ENCODE peak calls at places on chromosome 12, in nine cellular contexts. One of them, this sample, is unnamed.

GRCh38 chr12:95623554-95624170 is 72.4 kb upstream of the USP44 start:
- DNase-seq in PC-3: peak
- DNase-seq in lower leg skin: peak
- DNase-seq in sigmoid colon: no peak
- DNase-seq in WTC11: peak
- DNase-seq in choroid plexus epithelial cell: peak
- DNase-seq in RWPE2: peak
- DNase-seq in K562: peak
- DNase-seq in mucosa of descending colon: peak
- DNase-seq in this sample: peak

GRCh38 chr12:45327823-45328383 is 112.0 kb downstream of the ANO6 start:
- DNase-seq in sigmoid colon: no peak
- DNase-seq in RWPE2: no peak
- DNase-seq in PC-3: peak
- DNase-seq in WTC11: no peak
- DNase-seq in K562: no peak
- DNase-seq in mucosa of descending colon: no peak
- DNase-seq in lower leg skin: no peak
- DNase-seq in choroid plexus epithelial cell: peak
- DNase-seq in this sample: no peak

GRCh38 chr12:69546693-69547438 is 38.4 kb upstream of the CCT2 start:
- DNase-seq in lower leg skin: no peak
- DNase-seq in PC-3: no peak
- DNase-seq in K562: no peak
- DNase-seq in RWPE2: no peak
- DNase-seq in sigmoid colon: no peak
- DNase-seq in WTC11: no peak
- DNase-seq in choroid plexus epithelial cell: no peak
- DNase-seq in mucosa of descending colon: no peak
- DNase-seq in this sample: no peak

GRCh38 chr12:2288001-2288400 is 235.2 kb downstream of the CACNA1C start:
- DNase-seq in mucosa of descending colon: no peak
- DNase-seq in lower leg skin: no peak
- DNase-seq in WTC11: no peak
- DNase-seq in sigmoid colon: no peak
- DNase-seq in RWPE2: no peak
- DNase-seq in K562: no peak
- DNase-seq in PC-3: no peak
- DNase-seq in choroid plexus epithelial cell: peak
- DNase-seq in this sample: no peak

GRCh38 chr12:5432011-5432400 is at the start of gene NTF3:
- DNase-seq in sigmoid colon: no peak
- DNase-seq in mucosa of descending colon: no peak
- DNase-seq in K562: no peak
- DNase-seq in PC-3: no peak
- DNase-seq in lower leg skin: no peak
- DNase-seq in RWPE2: no peak
- DNase-seq in WTC11: peak
- DNase-seq in choroid plexus epithelial cell: peak
- DNase-seq in this sample: peak

GRCh38 chr12:82527165-82527780 is 159.4 kb upstream of the TMTC2 start:
- DNase-seq in PC-3: peak
- DNase-seq in choroid plexus epithelial cell: peak
- DNase-seq in RWPE2: no peak
- DNase-seq in mucosa of descending colon: no peak
- DNase-seq in lower leg skin: peak
- DNase-seq in WTC11: peak
- DNase-seq in sigmoid colon: no peak
- DNase-seq in K562: peak
- DNase-seq in this sample: no peak

GRCh38 chr12:49200882-49201594 is 12.2 kb upstream of the TUBA1A start:
- DNase-seq in PC-3: peak
- DNase-seq in RWPE2: no peak
- DNase-seq in K562: peak
- DNase-seq in lower leg skin: no peak
- DNase-seq in choroid plexus epithelial cell: peak
- DNase-seq in sigmoid colon: no peak
- DNase-seq in WTC11: no peak
- DNase-seq in mucosa of descending colon: no peak
- DNase-seq in this sample: no peak

GRCh38 chr12:19945559-19946485 is 422.5 kb upstream of the PDE3A start:
- DNase-seq in RWPE2: no peak
- DNase-seq in sigmoid colon: no peak
- DNase-seq in PC-3: no peak
- DNase-seq in WTC11: no peak
- DNase-seq in choroid plexus epithelial cell: peak
- DNase-seq in lower leg skin: no peak
- DNase-seq in K562: no peak
- DNase-seq in mucosa of descending colon: no peak
- DNase-seq in this sample: no peak

GRCh38 chr12:110581951-110582285 is 1.2 kb downstream of the PPTC7 start:
- DNase-seq in PC-3: peak
- DNase-seq in K562: peak
- DNase-seq in sigmoid colon: no peak
- DNase-seq in mucosa of descending colon: no peak
- DNase-seq in choroid plexus epithelial cell: peak
- DNase-seq in RWPE2: no peak
- DNase-seq in WTC11: no peak
- DNase-seq in lower leg skin: no peak
- DNase-seq in this sample: no peak

GRCh38 chr12:18549598-18549997 is 188.2 kb downstream of the PLCZ1 start:
- DNase-seq in mucosa of descending colon: no peak
- DNase-seq in PC-3: no peak
- DNase-seq in RWPE2: no peak
- DNase-seq in K562: no peak
- DNase-seq in lower leg skin: no peak
- DNase-seq in choroid plexus epithelial cell: no peak
- DNase-seq in WTC11: no peak
- DNase-seq in sigmoid colon: no peak
- DNase-seq in this sample: no peak
- TF ChIP-seq CTCF in mucosa of descending colon: no peak
- TF ChIP-seq CTCF in PC-3: peak
- TF ChIP-seq CTCF in RWPE2: no peak
- TF ChIP-seq CTCF in K562: no peak
- TF ChIP-seq CTCF in lower leg skin: no peak
- TF ChIP-seq CTCF in choroid plexus epithelial cell: peak
- TF ChIP-seq CTCF in WTC11: no peak
- TF ChIP-seq CTCF in sigmoid colon: no peak
- TF ChIP-seq CTCF in this sample: peak

DNA sequence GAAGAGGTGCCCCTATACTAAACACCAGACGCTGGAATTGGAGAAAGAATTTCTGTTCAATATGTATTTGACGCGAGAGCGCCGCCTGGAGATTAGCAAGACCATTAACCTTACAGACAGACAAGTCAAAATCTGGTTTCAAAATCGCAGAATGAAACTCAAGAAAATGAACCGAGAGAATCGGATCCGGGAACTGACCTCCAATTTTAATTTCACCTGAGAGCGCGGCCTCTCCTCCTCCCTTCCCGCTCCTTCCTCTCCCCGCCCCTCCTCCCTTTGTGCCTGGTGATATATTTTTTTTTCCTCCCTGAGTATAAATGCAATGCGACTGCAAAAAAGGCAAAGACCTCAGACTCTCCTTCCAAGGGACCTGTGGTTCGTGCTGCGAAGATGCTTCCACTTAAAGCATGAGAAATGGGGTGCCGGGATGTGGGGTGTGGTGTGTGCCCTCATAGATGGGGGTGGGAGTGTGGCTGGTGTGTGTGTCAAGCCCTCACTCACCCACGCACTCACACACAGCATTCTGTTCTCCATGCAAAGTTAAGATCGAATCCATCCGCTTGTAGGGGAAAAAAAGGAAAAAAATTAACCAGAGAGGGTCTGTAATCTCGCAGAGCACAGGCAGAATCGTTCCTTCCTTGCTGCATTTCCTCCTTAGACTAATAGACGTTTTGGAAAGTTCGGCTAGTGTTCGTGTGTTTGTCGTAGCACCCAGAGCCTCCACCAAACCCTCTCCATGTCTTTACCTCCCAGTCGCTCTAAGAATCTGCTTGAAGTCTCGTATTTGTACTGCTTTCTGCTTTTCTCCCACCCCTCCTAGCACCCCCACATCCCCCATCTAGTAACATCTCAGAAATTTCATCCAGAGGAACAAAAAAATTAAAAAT is 4.5 kb downstream of the HOXC10 start:
- DNase-seq in WTC11: no peak
- DNase-seq in choroid plexus epithelial cell: peak
- DNase-seq in sigmoid colon: no peak
- DNase-seq in PC-3: peak
- DNase-seq in K562: peak
- DNase-seq in mucosa of descending colon: peak
- DNase-seq in RWPE2: no peak
- DNase-seq in lower leg skin: no peak
- DNase-seq in this sample: peak
- TF ChIP-seq CTCF in WTC11: no peak
- TF ChIP-seq CTCF in choroid plexus epithelial cell: peak
- TF ChIP-seq CTCF in sigmoid colon: no peak
- TF ChIP-seq CTCF in PC-3: peak
- TF ChIP-seq CTCF in K562: peak
- TF ChIP-seq CTCF in mucosa of descending colon: no peak
- TF ChIP-seq CTCF in RWPE2: peak
- TF ChIP-seq CTCF in lower leg skin: no peak
- TF ChIP-seq CTCF in this sample: peak

GRCh38 chr12:130334937-130335336 is 2.8 kb upstream of the PIWIL1 start:
- DNase-seq in mucosa of descending colon: peak
- DNase-seq in WTC11: no peak
- DNase-seq in PC-3: no peak
- DNase-seq in choroid plexus epithelial cell: no peak
- DNase-seq in RWPE2: no peak
- DNase-seq in lower leg skin: no peak
- DNase-seq in K562: peak
- DNase-seq in sigmoid colon: no peak
- DNase-seq in this sample: no peak
- TF ChIP-seq CTCF in mucosa of descending colon: no peak
- TF ChIP-seq CTCF in WTC11: no peak
- TF ChIP-seq CTCF in PC-3: no peak
- TF ChIP-seq CTCF in choroid plexus epithelial cell: no peak
- TF ChIP-seq CTCF in RWPE2: no peak
- TF ChIP-seq CTCF in lower leg skin: no peak
- TF ChIP-seq CTCF in K562: no peak
- TF ChIP-seq CTCF in sigmoid colon: no peak
- TF ChIP-seq CTCF in this sample: no peak

DNA sequence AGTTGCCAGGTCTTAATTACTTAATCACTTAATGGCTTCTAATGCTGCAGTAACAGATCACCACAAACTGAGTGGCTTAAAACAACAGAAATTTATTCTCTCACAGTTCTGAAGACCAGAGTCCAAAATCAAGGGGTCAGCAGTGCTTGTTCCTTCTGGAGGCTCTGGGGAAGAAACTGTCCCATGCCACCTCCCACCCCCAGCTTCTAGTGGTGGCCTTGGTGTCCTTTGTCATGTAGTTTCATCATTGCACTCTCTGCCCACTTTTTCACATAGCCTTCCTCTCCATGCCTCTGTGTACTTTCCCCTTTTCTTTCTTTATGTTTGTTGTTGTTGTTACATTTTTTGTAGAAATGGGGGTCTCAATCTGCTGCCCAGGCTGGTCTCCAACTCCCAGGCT is 16.1 kb upstream of the UBC start:
- DNase-seq in sigmoid colon: peak
- DNase-seq in mucosa of descending colon: no peak
- DNase-seq in PC-3: no peak
- DNase-seq in WTC11: no peak
- DNase-seq in K562: no peak
- DNase-seq in lower leg skin: no peak
- DNase-seq in RWPE2: no peak
- DNase-seq in choroid plexus epithelial cell: no peak
- DNase-seq in this sample: no peak
- TF ChIP-seq CTCF in sigmoid colon: no peak
- TF ChIP-seq CTCF in mucosa of descending colon: no peak
- TF ChIP-seq CTCF in PC-3: no peak
- TF ChIP-seq CTCF in WTC11: no peak
- TF ChIP-seq CTCF in K562: no peak
- TF ChIP-seq CTCF in lower leg skin: no peak
- TF ChIP-seq CTCF in RWPE2: no peak
- TF ChIP-seq CTCF in choroid plexus epithelial cell: no peak
- TF ChIP-seq CTCF in this sample: no peak

DNA sequence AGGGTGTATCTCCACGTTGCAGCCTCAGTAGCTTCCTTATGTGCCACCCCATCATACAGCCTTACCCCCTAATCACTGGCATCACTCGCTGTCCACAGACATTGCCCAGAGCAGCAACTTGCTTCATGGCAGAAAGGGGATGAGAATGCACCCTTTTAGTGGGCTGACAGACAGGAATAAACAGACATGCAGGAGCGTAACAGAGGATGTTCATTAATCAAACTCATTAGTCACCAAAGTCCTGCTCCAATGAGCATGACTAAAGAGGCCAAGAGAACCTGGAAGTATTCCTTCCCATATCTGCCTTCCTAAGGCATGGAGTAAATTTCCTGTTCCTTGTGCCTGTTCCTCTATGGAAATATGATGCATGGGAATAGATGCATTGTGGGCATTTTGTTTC is 197.0 kb downstream of the PHLDA1 start:
- DNase-seq in PC-3: peak
- DNase-seq in RWPE2: no peak
- DNase-seq in sigmoid colon: no peak
- DNase-seq in K562: no peak
- DNase-seq in mucosa of descending colon: no peak
- DNase-seq in choroid plexus epithelial cell: no peak
- DNase-seq in lower leg skin: no peak
- DNase-seq in WTC11: no peak
- DNase-seq in this sample: no peak
- TF ChIP-seq CTCF in PC-3: no peak
- TF ChIP-seq CTCF in RWPE2: no peak
- TF ChIP-seq CTCF in sigmoid colon: no peak
- TF ChIP-seq CTCF in K562: no peak
- TF ChIP-seq CTCF in mucosa of descending colon: no peak
- TF ChIP-seq CTCF in choroid plexus epithelial cell: no peak
- TF ChIP-seq CTCF in lower leg skin: no peak
- TF ChIP-seq CTCF in WTC11: no peak
- TF ChIP-seq CTCF in this sample: no peak

DNA sequence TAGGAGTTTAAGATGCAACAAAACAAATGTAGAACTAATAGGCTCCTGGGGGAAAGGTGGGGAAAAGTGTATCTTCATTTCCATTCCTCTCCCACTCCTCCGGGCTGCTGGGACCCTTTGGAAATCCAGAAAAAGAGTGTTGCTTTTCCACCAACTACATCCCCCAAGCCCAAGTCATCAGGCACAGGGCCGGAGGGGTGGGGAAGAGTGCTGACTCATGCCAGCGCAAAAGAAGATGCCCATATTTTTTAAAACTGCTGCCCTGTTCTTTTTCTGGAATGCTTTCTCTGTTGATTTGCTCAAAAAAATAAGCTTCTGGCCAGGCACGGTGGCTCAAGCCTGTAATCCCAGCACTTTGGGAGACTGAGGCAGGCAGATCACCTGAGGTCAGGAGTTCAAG is 70.9 kb downstream of the TBK1 start:
- DNase-seq in sigmoid colon: no peak
- DNase-seq in lower leg skin: no peak
- DNase-seq in K562: no peak
- DNase-seq in choroid plexus epithelial cell: no peak
- DNase-seq in RWPE2: no peak
- DNase-seq in PC-3: no peak
- DNase-seq in WTC11: no peak
- DNase-seq in mucosa of descending colon: no peak
- DNase-seq in this sample: no peak
- TF ChIP-seq CTCF in sigmoid colon: no peak
- TF ChIP-seq CTCF in lower leg skin: no peak
- TF ChIP-seq CTCF in K562: no peak
- TF ChIP-seq CTCF in choroid plexus epithelial cell: no peak
- TF ChIP-seq CTCF in RWPE2: no peak
- TF ChIP-seq CTCF in PC-3: no peak
- TF ChIP-seq CTCF in WTC11: no peak
- TF ChIP-seq CTCF in mucosa of descending colon: no peak
- TF ChIP-seq CTCF in this sample: no peak

This sample was measured in glutamatergic neuron.